ENCODE peak calls at places on chromosomes 1 and 21, in four cellular contexts. L is sigmoid colon, C is PC-3, Q is GM23248. X is an unnamed sample.

GRCh38 chr1:9376886-9377333 is 84.2 kb downstream of the SPSB1 start:
- DNase-seq in Q (no peak), L (peak; percentile 96), C (no peak), X (peak; percentile 94)

GRCh38 chr21:17611414-17612022 is 1.2 kb downstream of the BTG3 start:
- DNase-seq in L (peak; percentile 94), C (peak; percentile 69), Q (peak; percentile 97), X (peak; percentile 96)

GRCh38 chr1:223079498-223079897 is 63.5 kb downstream of the TLR5 start:
- DNase-seq in C (no peak), L (no peak), Q (no peak), X (peak; percentile 62)

GRCh38 chr1:158037876-158038359 is 44.5 kb downstream of the KIRREL1 start:
- DNase-seq in L (no peak), Q (peak; percentile 78), C (peak; percentile 86), X (no peak)

GRCh38 chr1:246372502-246372901 is 134.6 kb downstream of the SMYD3 start:
- DNase-seq in L (peak; percentile 59), C (no peak), Q (no peak), X (no peak)

GRCh38 chr1:155076371-155076770 is 2.3 kb upstream of the EFNA3 start:
- DNase-seq in L (peak; percentile 2), C (no peak), Q (no peak), X (no peak)

GRCh38 chr1:66282343-66282852 is 251.6 kb upstream of the SGIP1 start:
- DNase-seq in Q (peak; percentile 90), C (peak; percentile 40), L (no peak), X (peak; percentile 27)

GRCh38 chr1:56676571-56677035 is 31.5 kb downstream of the PRKAA2 start:
- DNase-seq in C (peak; percentile 83), L (no peak), Q (peak; percentile 76), X (peak; percentile 81)

GRCh38 chr1:231218078-231218477 is 22.9 kb upstream of the GNPAT start:
- DNase-seq in L (no peak), C (no peak), Q (no peak), X (no peak)
- H3K4me1 ChIP-seq in L (no peaks in the 10 kb centered on the region), C (no peaks in the 10 kb centered on the region), Q (no peaks in the 10 kb centered on the region), X (no peaks in the 10 kb centered on the region)

GRCh38 chr1:16907870-16908758 is 12.3 kb downstream of the RNU1-2 start:
- DNase-seq in C (no peak), Q (no peak), L (no peak), X (peak; percentile 11)

GRCh38 chr1:16904560-16905111 is 8.9 kb downstream of the RNU1-2 start:
- DNase-seq in L (peak; percentile 100), Q (peak; percentile 100), C (peak; percentile 95), X (peak; percentile 96)

GRCh38 chr1:16905112-16905855 is 9.5 kb downstream of the RNU1-2 start:
- DNase-seq in Q (peak; percentile 91), C (peak; percentile 77), L (peak; percentile 71), X (peak; percentile 94)

GRCh38 chr1:16906873-16907272 is 11.1 kb downstream of the RNU1-2 start:
- DNase-seq in L (no peak), Q (no peak), C (no peak), X (peak; percentile 37)

DNA sequence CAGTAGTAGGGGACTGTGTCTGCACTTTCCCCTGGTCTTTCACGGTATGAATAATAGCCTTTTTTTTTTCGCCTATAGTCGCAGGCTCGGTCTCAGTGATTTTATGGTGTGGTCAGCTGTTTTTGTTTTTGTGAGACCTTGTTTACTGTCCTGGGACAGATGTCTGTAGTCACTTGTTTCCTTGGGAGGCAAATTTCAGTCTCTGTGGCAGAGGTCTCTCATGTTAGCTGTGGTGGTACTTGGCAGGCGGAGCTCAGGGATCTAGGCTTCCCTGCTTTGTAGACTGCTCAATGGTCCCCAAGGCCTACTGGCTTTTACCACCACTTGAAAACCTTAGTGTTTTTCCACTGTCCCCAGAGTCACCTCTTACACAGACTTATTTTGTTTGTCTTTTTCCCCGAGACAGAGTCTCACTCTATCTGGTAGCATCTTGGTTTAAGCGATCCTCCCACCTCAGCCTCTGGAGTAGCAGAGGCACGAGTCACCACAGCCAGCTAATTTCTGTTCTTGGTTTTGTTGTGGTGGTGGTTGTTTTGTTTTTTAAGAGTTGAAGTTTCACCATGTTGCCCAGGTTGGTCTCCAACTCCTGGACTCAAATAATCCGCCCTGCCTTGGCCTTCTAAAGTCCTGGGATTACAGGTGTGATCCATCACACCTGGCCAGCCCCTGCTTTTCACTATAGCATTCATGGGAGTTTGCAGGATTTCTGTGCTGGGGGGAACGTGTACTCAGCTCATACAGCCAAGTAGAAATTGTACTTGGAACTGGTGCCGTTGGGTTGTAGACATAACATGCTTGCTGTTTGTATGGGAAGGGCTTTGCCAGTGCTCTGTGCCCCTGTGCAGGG is 10.3 kb downstream of the RNU1-2 start:
- DNase-seq in Q (peak; percentile 75), C (peak; percentile 13), L (no peak), X (peak; percentile 11)
- H3K4me1 ChIP-seq in Q (peaks cover 30% of the 10 kb centered on the region), C (peaks cover 16% of the 10 kb centered on the region), L (peaks cover 26% of the 10 kb centered on the region), X (peaks cover 27% of the 10 kb centered on the region)

DNA sequence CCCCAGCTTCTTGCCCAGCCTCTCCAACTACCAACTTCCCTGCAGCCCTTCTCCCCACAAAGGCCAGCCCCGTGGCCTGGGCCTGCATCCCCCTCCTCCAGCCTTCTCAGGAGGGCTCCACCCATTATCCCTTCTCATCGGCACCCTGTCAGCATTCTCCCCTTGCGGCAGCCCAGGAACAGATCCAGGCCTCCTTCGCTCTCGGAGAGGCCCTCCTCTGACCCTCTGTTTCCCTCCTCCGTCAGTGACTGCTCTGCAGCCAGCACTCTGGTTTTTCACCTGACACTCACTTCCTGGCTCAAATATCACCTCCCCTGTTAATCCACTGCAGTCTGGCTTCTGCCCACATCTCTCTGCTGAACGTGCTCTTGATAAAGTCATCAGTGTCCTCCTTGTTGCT is 17.5 kb downstream of the ADGRB2 start:
- DNase-seq in L (no peak), Q (no peak), C (no peak), X (no peak)
- H3K4me1 ChIP-seq in L (no peaks in the 10 kb centered on the region), Q (peaks cover 18% of the 10 kb centered on the region), C (no peaks in the 10 kb centered on the region), X (peaks cover 16% of the 10 kb centered on the region)

DNA sequence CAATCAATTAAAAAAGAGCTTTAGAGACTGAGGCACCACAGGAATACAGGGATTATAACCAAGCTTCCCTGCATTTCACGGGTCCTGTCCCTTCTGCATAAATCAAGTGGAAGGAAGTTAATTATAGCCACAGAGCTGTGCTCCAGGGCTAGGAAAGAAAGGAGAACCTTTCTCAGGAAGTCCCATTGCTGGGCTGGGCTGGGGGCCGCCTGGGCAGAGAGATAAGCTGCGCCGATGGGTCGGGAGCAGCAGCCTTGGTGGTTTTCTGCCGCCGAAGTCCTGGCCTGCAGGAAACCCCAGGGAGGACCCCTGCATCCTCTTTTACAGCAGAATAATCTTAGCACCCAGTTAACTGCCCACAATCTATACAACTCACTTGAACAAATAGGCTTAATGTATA is 12.6 kb upstream of the CD34 start:
- DNase-seq in Q (no peak), C (no peak), L (no peak), X (no peak)
- H3K4me1 ChIP-seq in Q (peaks cover 7% of the 10 kb centered on the region), C (no peaks in the 10 kb centered on the region), L (peaks cover 40% of the 10 kb centered on the region), X (no peaks in the 10 kb centered on the region)

DNA sequence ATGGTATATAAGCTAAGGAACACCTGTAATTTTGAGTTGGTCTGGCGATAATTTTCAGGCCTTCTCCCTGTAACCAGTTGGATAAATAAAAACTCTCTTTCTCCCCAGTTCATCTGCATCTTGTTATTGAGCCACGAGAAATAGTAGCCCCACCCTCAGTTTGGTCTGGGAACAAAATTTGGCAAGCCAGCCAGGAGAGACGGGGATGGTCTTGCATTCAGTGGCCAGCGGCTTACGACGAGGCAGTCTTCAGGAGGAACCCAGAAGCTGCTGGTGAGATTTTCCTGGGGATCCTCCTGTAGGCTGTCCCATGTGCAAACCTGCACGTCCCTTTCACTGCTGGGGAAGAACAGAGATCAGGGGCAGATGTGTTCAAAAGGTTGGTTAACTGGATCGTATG is 174.6 kb downstream of the PLA2G4A start:
- DNase-seq in Q (no peak), L (no peak), C (no peak), X (no peak)
- H3K4me1 ChIP-seq in Q (peaks cover 17% of the 10 kb centered on the region), L (peaks cover 10% of the 10 kb centered on the region), C (peaks cover 11% of the 10 kb centered on the region), X (peaks cover 15% of the 10 kb centered on the region)

GRCh38 chr1:184487561-184488200 is 100.9 kb downstream of the C1orf21 start:
- DNase-seq in L (no peak), C (no peak), Q (no peak), X (no peak)
- H3K4me1 ChIP-seq in L (peaks cover 81% of the 10 kb centered on the region), C (peaks cover 23% of the 10 kb centered on the region), Q (peaks cover 52% of the 10 kb centered on the region), X (peaks cover 46% of the 10 kb centered on the region)

DNA sequence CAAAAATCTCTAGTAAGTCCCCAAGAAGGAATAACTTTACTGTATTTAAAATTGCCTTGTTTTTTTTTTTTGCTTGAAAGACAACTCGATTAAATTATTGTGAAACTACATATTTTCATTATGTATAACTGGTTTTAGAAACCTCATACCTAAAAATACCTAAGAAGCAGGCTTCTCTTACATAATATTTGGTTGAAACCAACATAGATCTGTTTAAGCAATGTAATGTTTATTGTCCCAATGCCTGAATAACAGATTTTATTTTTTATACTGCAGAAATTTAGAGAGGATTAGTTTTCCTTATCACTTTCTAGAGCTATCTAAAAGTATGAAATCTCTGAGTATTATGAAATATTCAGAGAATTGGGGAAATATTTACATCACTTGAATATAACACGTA is 78.5 kb upstream of the CHRM3 start:
- DNase-seq in L (no peak), Q (no peak), C (no peak), X (no peak)
- H3K4me1 ChIP-seq in L (no peaks in the 10 kb centered on the region), Q (no peaks in the 10 kb centered on the region), C (peaks cover 9% of the 10 kb centered on the region), X (no peaks in the 10 kb centered on the region)